ENCODE peak calls at places on chromosomes 4 and X, in six cellular contexts. One of them, this sample, is unnamed.

GRCh38 chr4:142607976-142608375 is 238.1 kb downstream of the INPP4B start:
- DNase-seq in H1: no peak
- DNase-seq in mesendoderm: no peak
- DNase-seq in mesenchymal stem cell: no peak
- DNase-seq in IMR-90: no peak
- DNase-seq in H9: no peak
- DNase-seq in this sample: no peak

GRCh38 chr4:112316333-112316732 is 19.2 kb downstream of the ALPK1 start:
- DNase-seq in mesendoderm: no peak
- DNase-seq in H9: no peak
- DNase-seq in mesenchymal stem cell: no peak
- DNase-seq in H1: no peak
- DNase-seq in IMR-90: no peak
- DNase-seq in this sample: no peak

GRCh38 chrX:9337056-9337455 is 127.8 kb upstream of the TBL1X start:
- DNase-seq in IMR-90: peak; percentile 79
- DNase-seq in H9: no peak
- DNase-seq in mesendoderm: no peak
- DNase-seq in H1: no peak
- DNase-seq in mesenchymal stem cell: peak; percentile 45
- DNase-seq in this sample: no peak

GRCh38 chrX:110286126-110286525 is 31.8 kb downstream of the AMMECR1 start:
- DNase-seq in mesendoderm: no peak
- DNase-seq in H9: no peak
- DNase-seq in H1: no peak
- DNase-seq in IMR-90: peak; percentile 89
- DNase-seq in mesenchymal stem cell: peak; percentile 86
- DNase-seq in this sample: no peak

GRCh38 chrX:6614516-6614915 is 79.6 kb upstream of the VCX3A start:
- DNase-seq in H9: no peak
- DNase-seq in mesenchymal stem cell: no peak
- DNase-seq in IMR-90: no peak
- DNase-seq in mesendoderm: no peak
- DNase-seq in H1: no peak
- DNase-seq in this sample: no peak

GRCh38 chrX:46849933-46850332 is 13.1 kb downstream of the RP2 start:
- DNase-seq in IMR-90: peak; percentile 34
- DNase-seq in mesenchymal stem cell: peak; percentile 50
- DNase-seq in H9: no peak
- DNase-seq in H1: no peak
- DNase-seq in mesendoderm: no peak
- DNase-seq in this sample: no peak

GRCh38 chr4:183729430-183730328 is 70.6 kb downstream of the TRAPPC11 start:
- DNase-seq in mesenchymal stem cell: peak; percentile 7
- DNase-seq in IMR-90: peak; percentile 70
- DNase-seq in H9: no peak
- DNase-seq in mesendoderm: no peak
- DNase-seq in H1: no peak
- DNase-seq in this sample: no peak

GRCh38 chr4:107931775-107932321 is 499 bp downstream of the CYP2U1 start:
- DNase-seq in IMR-90: no peak
- DNase-seq in mesendoderm: no peak
- DNase-seq in H1: no peak
- DNase-seq in mesenchymal stem cell: no peak
- DNase-seq in H9: no peak
- DNase-seq in this sample: no peak

GRCh38 chrX:137915466-137915865 is 349.5 kb downstream of the ZIC3 start:
- DNase-seq in mesenchymal stem cell: no peak
- DNase-seq in mesendoderm: peak; percentile 72
- DNase-seq in H9: no peak
- DNase-seq in H1: no peak
- DNase-seq in IMR-90: no peak
- DNase-seq in this sample: no peak

GRCh38 chrX:69065451-69065850 is 99.8 kb downstream of the PJA1 start:
- DNase-seq in IMR-90: peak; percentile 50
- DNase-seq in mesenchymal stem cell: peak; percentile 53
- DNase-seq in H1: peak; percentile 2
- DNase-seq in mesendoderm: no peak
- DNase-seq in H9: peak; percentile 6
- DNase-seq in this sample: no peak

GRCh38 chr4:80005863-80006262 is 67.2 kb downstream of the ANTXR2 start:
- DNase-seq in mesenchymal stem cell: peak; percentile 33
- DNase-seq in H9: no peak
- DNase-seq in IMR-90: peak; percentile 65
- DNase-seq in H1: no peak
- DNase-seq in mesendoderm: no peak
- DNase-seq in this sample: no peak

GRCh38 chr4:189785257-189785656 is 155.4 kb upstream of the FRG1 start:
- DNase-seq in mesendoderm: peak; percentile 80
- DNase-seq in H1: peak; percentile 53
- DNase-seq in H9: peak; percentile 68
- DNase-seq in IMR-90: no peak
- DNase-seq in mesenchymal stem cell: no peak
- DNase-seq in this sample: no peak

GRCh38 chr4:148735432-148736155 is 293.4 kb upstream of the NR3C2 start:
- DNase-seq in mesendoderm: no peak
- DNase-seq in H1: no peak
- DNase-seq in IMR-90: no peak
- DNase-seq in mesenchymal stem cell: no peak
- DNase-seq in H9: no peak
- DNase-seq in this sample: no peak

GRCh38 chr4:174058846-174059245 is 224.6 kb downstream of the FBXO8 start:
- DNase-seq in mesendoderm: no peak
- DNase-seq in H9: no peak
- DNase-seq in IMR-90: no peak
- DNase-seq in H1: no peak
- DNase-seq in mesenchymal stem cell: peak; percentile 76
- DNase-seq in this sample: no peak

GRCh38 chr4:88791274-88791673 is 93.6 kb upstream of the NAP1L5 start:
- DNase-seq in H9: no peak
- DNase-seq in mesendoderm: peak; percentile 14
- DNase-seq in IMR-90: peak; percentile 23
- DNase-seq in H1: no peak
- DNase-seq in mesenchymal stem cell: peak; percentile 17
- DNase-seq in this sample: no peak

GRCh38 chr4:6134612-6135220 is 65.6 kb downstream of the JAKMIP1 start:
- DNase-seq in H1: no peak
- DNase-seq in IMR-90: no peak
- DNase-seq in mesendoderm: peak; percentile 76
- DNase-seq in H9: peak; percentile 51
- DNase-seq in mesenchymal stem cell: no peak
- DNase-seq in this sample: no peak

GRCh38 chrX:45172890-45173289 is 27.8 kb downstream of the DIPK2B start:
- DNase-seq in mesendoderm: peak; percentile 53
- DNase-seq in mesenchymal stem cell: peak; percentile 23
- DNase-seq in IMR-90: peak; percentile 54
- DNase-seq in H9: no peak
- DNase-seq in H1: no peak
- DNase-seq in this sample: no peak

GRCh38 chr4:16573744-16574143 is 324.7 kb downstream of the LDB2 start:
- DNase-seq in mesendoderm: no peak
- DNase-seq in H9: no peak
- DNase-seq in H1: no peak
- DNase-seq in mesenchymal stem cell: no peak
- DNase-seq in IMR-90: peak; percentile 83
- DNase-seq in this sample: no peak

GRCh38 chr4:1155314-1155713 is 17.1 kb downstream of the SPON2 start:
- DNase-seq in H9: no peak
- DNase-seq in mesenchymal stem cell: no peak
- DNase-seq in IMR-90: no peak
- DNase-seq in mesendoderm: no peak
- DNase-seq in H1: no peak
- DNase-seq in this sample: no peak
- H2BK15ac ChIP-seq in H9: no peak overlapping the region
- H2BK15ac ChIP-seq in mesenchymal stem cell: no peak overlapping the region
- H2BK15ac ChIP-seq in IMR-90: no peak overlapping the region
- H2BK15ac ChIP-seq in mesendoderm: no peak overlapping the region
- H2BK15ac ChIP-seq in H1: no peak overlapping the region
- H2BK15ac ChIP-seq in this sample: no peak overlapping the region

GRCh38 chr4:52931238-52931637 is 69.1 kb downstream of the RASL11B start:
- DNase-seq in IMR-90: no peak
- DNase-seq in H1: no peak
- DNase-seq in mesendoderm: no peak
- DNase-seq in H9: no peak
- DNase-seq in mesenchymal stem cell: no peak
- DNase-seq in this sample: no peak

GRCh38 chr4:52925531-52925968 is 63.4 kb downstream of the RASL11B start:
- DNase-seq in mesendoderm: peak; percentile 87
- DNase-seq in H1: no peak
- DNase-seq in H9: no peak
- DNase-seq in mesenchymal stem cell: peak; percentile 16
- DNase-seq in IMR-90: no peak
- DNase-seq in this sample: no peak

DNA sequence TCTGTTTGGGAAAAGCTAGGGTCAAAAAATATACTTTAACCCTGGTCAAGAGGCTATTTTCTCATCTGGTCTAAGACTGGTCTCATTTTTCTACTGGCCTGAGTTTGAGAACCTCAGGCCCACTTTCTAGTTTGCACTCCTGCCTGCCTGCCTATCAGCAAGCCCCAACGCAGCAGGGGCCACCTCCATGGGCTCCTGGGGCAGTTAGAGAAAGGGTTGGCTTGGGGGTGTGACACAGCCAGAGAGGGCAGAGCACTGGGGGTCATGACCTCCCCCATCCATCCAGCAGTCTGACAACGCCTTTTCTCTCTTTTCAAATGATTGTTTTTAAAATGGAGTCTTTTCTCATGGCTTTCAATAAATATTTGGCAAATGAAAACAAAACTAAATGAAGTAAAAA is 64.5 kb downstream of the RASL11B start:
- DNase-seq in H9: no peak
- DNase-seq in mesendoderm: no peak
- DNase-seq in IMR-90: no peak
- DNase-seq in mesenchymal stem cell: no peak
- DNase-seq in H1: no peak
- DNase-seq in this sample: peak; percentile 33
- H4K8ac ChIP-seq in H9: no peak overlapping the region
- H4K8ac ChIP-seq in mesendoderm: no peak overlapping the region
- H4K8ac ChIP-seq in IMR-90: no peak overlapping the region
- H4K8ac ChIP-seq in mesenchymal stem cell: no peak overlapping the region
- H4K8ac ChIP-seq in H1: no peak overlapping the region
- H4K8ac ChIP-seq in this sample: no peak overlapping the region

GRCh38 chr4:19999331-19999730 is 252.4 kb upstream of the SLIT2 start:
- DNase-seq in mesenchymal stem cell: no peak
- DNase-seq in mesendoderm: no peak
- DNase-seq in IMR-90: no peak
- DNase-seq in H9: no peak
- DNase-seq in H1: no peak
- DNase-seq in this sample: no peak

DNA sequence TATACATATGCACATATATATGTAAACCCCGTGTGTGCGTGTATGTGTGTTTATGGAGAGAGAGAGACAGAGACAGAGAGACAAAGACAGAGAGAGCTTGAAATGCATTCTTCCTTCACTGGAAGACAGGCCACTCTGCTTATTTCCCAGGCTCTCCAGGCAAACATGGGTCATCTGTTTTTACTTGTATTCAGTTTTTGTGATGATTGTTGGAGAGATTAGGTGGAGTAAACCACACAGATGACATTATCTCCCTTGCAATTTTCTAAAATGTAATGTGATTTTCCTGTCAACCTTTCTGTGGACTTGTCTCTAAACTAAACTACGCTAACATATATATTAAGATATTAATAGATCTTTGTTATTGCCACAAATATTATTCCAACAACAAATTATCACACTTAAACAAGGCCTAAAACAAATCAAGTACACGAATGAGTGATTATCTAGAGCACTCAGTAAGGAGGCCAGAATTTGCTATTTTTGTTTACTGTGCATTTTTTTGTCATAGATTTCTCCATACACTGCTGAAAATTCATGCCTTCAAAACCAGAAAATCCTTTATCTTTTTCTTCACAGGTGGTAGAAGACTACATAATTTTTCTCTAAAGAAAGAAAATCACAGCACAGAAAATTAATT is 251.8 kb upstream of the SLIT2 start:
- DNase-seq in mesendoderm: no peak
- DNase-seq in mesenchymal stem cell: no peak
- DNase-seq in IMR-90: no peak
- DNase-seq in H1: no peak
- DNase-seq in H9: no peak
- DNase-seq in this sample: no peak
- H2BK15ac ChIP-seq in mesendoderm: no peak overlapping the region
- H2BK15ac ChIP-seq in mesenchymal stem cell: no peak overlapping the region
- H2BK15ac ChIP-seq in IMR-90: no peak overlapping the region
- H2BK15ac ChIP-seq in H1: no peak overlapping the region
- H2BK15ac ChIP-seq in H9: no peak overlapping the region
- H2BK15ac ChIP-seq in this sample: no peak overlapping the region

GRCh38 chr4:40630335-40631021 is 814 bp upstream of the RBM47 start:
- DNase-seq in IMR-90: no peak
- DNase-seq in H1: peak; percentile 76
- DNase-seq in mesenchymal stem cell: no peak
- DNase-seq in mesendoderm: peak; percentile 86
- DNase-seq in H9: peak; percentile 81
- DNase-seq in this sample: no peak
- H4K8ac ChIP-seq in IMR-90: no peak overlapping the region
- H4K8ac ChIP-seq in H1: peak overlapping the region; percentile 85
- H4K8ac ChIP-seq in mesenchymal stem cell: peak overlapping the region; percentile 97
- H4K8ac ChIP-seq in mesendoderm: no peak overlapping the region
- H4K8ac ChIP-seq in H9: no peak overlapping the region
- H4K8ac ChIP-seq in this sample: no peak overlapping the region

DNA sequence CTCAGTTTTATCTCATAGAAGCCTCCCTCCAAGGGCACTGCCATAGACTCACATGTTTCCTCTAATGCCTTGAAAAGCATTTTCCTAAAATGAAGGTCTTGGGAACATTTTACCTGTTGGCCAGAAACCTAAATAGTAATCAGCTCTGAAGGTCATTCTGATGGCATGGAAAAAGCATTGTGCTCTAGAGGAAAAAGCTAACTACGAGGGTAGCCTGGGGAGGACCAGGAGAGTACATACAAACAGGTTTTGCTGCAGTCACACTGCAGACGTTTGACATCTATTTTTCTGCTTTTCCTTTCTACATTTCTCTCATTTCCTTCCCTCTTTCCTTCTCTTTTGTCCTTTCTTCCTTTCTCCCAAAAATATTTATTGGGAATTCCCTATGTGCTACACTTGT is 103.3 kb upstream of the SORBS2 start:
- DNase-seq in H9: no peak
- DNase-seq in mesenchymal stem cell: no peak
- DNase-seq in IMR-90: no peak
- DNase-seq in H1: no peak
- DNase-seq in mesendoderm: no peak
- DNase-seq in this sample: no peak
- H2BK15ac ChIP-seq in H9: no peak overlapping the region
- H2BK15ac ChIP-seq in mesenchymal stem cell: no peak overlapping the region
- H2BK15ac ChIP-seq in IMR-90: no peak overlapping the region
- H2BK15ac ChIP-seq in H1: no peak overlapping the region
- H2BK15ac ChIP-seq in mesendoderm: no peak overlapping the region
- H2BK15ac ChIP-seq in this sample: no peak overlapping the region

This sample was measured in neuronal stem cell.